ENCODE peak calls at places on chromosome 14, in seven cellular contexts. J is LoVo; D is central memory CD4-positive, alpha-beta T cell; F is neuronal stem cell; T is T-helper 9 cell; P is GM03348; E is H9. S is an unnamed sample.

GRCh38 chr14:36818794-36819384 is 157.2 kb downstream of the PAX9 start:
- DNase-seq in J (no peak), D (no peak), F (peak; percentile 37), T (no peak), P (peak; percentile 27), E (no peak), S (no peak)

GRCh38 chr14:38404100-38404541 is 148.2 kb upstream of the CLEC14A start:
- DNase-seq in J (no peak), D (no peak), F (no peak), T (no peak), P (peak; percentile 49), E (no peak), S (peak; percentile 67)

GRCh38 chr14:104536942-104537612 is 42.5 kb upstream of the C14orf180 start:
- DNase-seq in J (peak; percentile 46), D (no peak), F (no peak), T (no peak), P (no peak), E (no peak), S (no peak)

GRCh38 chr14:103021817-103022668 is 35.3 kb downstream of the CDC42BPB start:
- DNase-seq in J (no peak), D (no peak), F (no peak), T (no peak), P (no peak), E (no peak), S (no peak)

GRCh38 chr14:90388437-90388836 is 8.4 kb upstream of the CALM1 start:
- DNase-seq in J (peak; percentile 19), D (no peak), F (no peak), T (no peak), P (peak; percentile 48), E (peak; percentile 58), S (no peak)

GRCh38 chr14:37819155-37820015 is 224.0 kb downstream of the TTC6 start:
- DNase-seq in J (no peak), D (no peak), F (no peak), T (no peak), P (peak; percentile 54), E (no peak), S (no peak)

GRCh38 chr14:99519931-99520421 is 38.8 kb downstream of the CCNK start:
- DNase-seq in J (no peak), D (no peak), F (no peak), T (no peak), P (no peak), E (no peak), S (no peak)

GRCh38 chr14:26925876-26926584 is 328.2 kb upstream of the NOVA1 start:
- DNase-seq in J (no peak), D (no peak), F (no peak), T (no peak), P (no peak), E (no peak), S (no peak)

GRCh38 chr14:53002576-53002975 is 51.7 kb upstream of the FERMT2 start:
- DNase-seq in J (no peak), D (no peak), F (no peak), T (no peak), P (no peak), E (peak; percentile 35), S (peak; percentile 51)

GRCh38 chr14:96253140-96253539 is 2.9 kb upstream of the BDKRB1 start:
- DNase-seq in J (peak; percentile 28), D (no peak), F (no peak), T (no peak), P (peak; percentile 85), E (peak; percentile 46), S (no peak)